ENCODE peak calls at places on chromosome 16, in ten cellular contexts. One of them, this sample, is unnamed.

GRCh38 chr16:65122974-65123845 is 1.3 kb upstream of the CDH11 start:
- DNase-seq in brain microvascular endothelial cell: no peak
- DNase-seq in epithelial cell of esophagus: peak; percentile 44
- DNase-seq in stomach: peak; percentile 26
- DNase-seq in endodermal cell: peak; percentile 76
- DNase-seq in AG04450: no peak
- DNase-seq in osteocyte: peak; percentile 90
- DNase-seq in lower leg skin: peak; percentile 92
- DNase-seq in Panc1: no peak
- DNase-seq in A673: peak; percentile 70
- DNase-seq in this sample: no peak

GRCh38 chr16:65497571-65497970 is 375.7 kb upstream of the CDH11 start:
- DNase-seq in Panc1: no peak
- DNase-seq in epithelial cell of esophagus: no peak
- DNase-seq in A673: no peak
- DNase-seq in endodermal cell: no peak
- DNase-seq in lower leg skin: no peak
- DNase-seq in AG04450: no peak
- DNase-seq in osteocyte: no peak
- DNase-seq in stomach: no peak
- DNase-seq in brain microvascular endothelial cell: peak; percentile 73
- DNase-seq in this sample: no peak

GRCh38 chr16:89658221-89658879 is 714 bp downstream of the SPATA33 start:
- DNase-seq in AG04450: no peak
- DNase-seq in lower leg skin: no peak
- DNase-seq in stomach: peak; percentile 28
- DNase-seq in osteocyte: no peak
- DNase-seq in brain microvascular endothelial cell: no peak
- DNase-seq in A673: no peak
- DNase-seq in epithelial cell of esophagus: no peak
- DNase-seq in Panc1: no peak
- DNase-seq in endodermal cell: peak; percentile 67
- DNase-seq in this sample: no peak

GRCh38 chr16:27676807-27677206 is 126.9 kb downstream of the KATNIP start:
- DNase-seq in endodermal cell: no peak
- DNase-seq in stomach: no peak
- DNase-seq in AG04450: peak; percentile 20
- DNase-seq in Panc1: no peak
- DNase-seq in osteocyte: no peak
- DNase-seq in lower leg skin: no peak
- DNase-seq in brain microvascular endothelial cell: peak; percentile 33
- DNase-seq in A673: no peak
- DNase-seq in epithelial cell of esophagus: no peak
- DNase-seq in this sample: no peak

GRCh38 chr16:70740919-70741778 is 55.3 kb upstream of the MTSS2 start:
- DNase-seq in Panc1: no peak
- DNase-seq in brain microvascular endothelial cell: peak; percentile 39
- DNase-seq in A673: no peak
- DNase-seq in lower leg skin: peak; percentile 86
- DNase-seq in AG04450: no peak
- DNase-seq in epithelial cell of esophagus: no peak
- DNase-seq in endodermal cell: no peak
- DNase-seq in stomach: no peak
- DNase-seq in osteocyte: no peak
- DNase-seq in this sample: no peak

GRCh38 chr16:88314991-88315542 is 67.7 kb upstream of the ZNF469 start:
- DNase-seq in Panc1: no peak
- DNase-seq in AG04450: no peak
- DNase-seq in lower leg skin: no peak
- DNase-seq in stomach: no peak
- DNase-seq in brain microvascular endothelial cell: no peak
- DNase-seq in A673: no peak
- DNase-seq in osteocyte: no peak
- DNase-seq in endodermal cell: no peak
- DNase-seq in epithelial cell of esophagus: no peak
- DNase-seq in this sample: no peak

GRCh38 chr16:81647527-81647926 is 131.6 kb upstream of the PLCG2 start:
- DNase-seq in AG04450: no peak
- DNase-seq in lower leg skin: no peak
- DNase-seq in brain microvascular endothelial cell: peak; percentile 59
- DNase-seq in stomach: no peak
- DNase-seq in osteocyte: no peak
- DNase-seq in epithelial cell of esophagus: peak; percentile 92
- DNase-seq in endodermal cell: peak; percentile 82
- DNase-seq in Panc1: peak; percentile 36
- DNase-seq in A673: no peak
- DNase-seq in this sample: no peak

GRCh38 chr16:66918803-66919568 is at the start of gene CDH16:
- DNase-seq in epithelial cell of esophagus: peak; percentile 33
- DNase-seq in endodermal cell: no peak
- DNase-seq in Panc1: no peak
- DNase-seq in lower leg skin: no peak
- DNase-seq in AG04450: no peak
- DNase-seq in A673: no peak
- DNase-seq in stomach: no peak
- DNase-seq in brain microvascular endothelial cell: no peak
- DNase-seq in osteocyte: no peak
- DNase-seq in this sample: no peak

GRCh38 chr16:4937782-4938682 is 1.1 kb upstream of the PPL start:
- DNase-seq in osteocyte: no peak
- DNase-seq in endodermal cell: peak; percentile 23
- DNase-seq in Panc1: no peak
- DNase-seq in AG04450: no peak
- DNase-seq in A673: no peak
- DNase-seq in brain microvascular endothelial cell: no peak
- DNase-seq in lower leg skin: no peak
- DNase-seq in epithelial cell of esophagus: peak; percentile 57
- DNase-seq in stomach: no peak
- DNase-seq in this sample: no peak

GRCh38 chr16:4935231-4935855 is 1.6 kb downstream of the PPL start:
- DNase-seq in Panc1: no peak
- DNase-seq in stomach: peak; percentile 83
- DNase-seq in endodermal cell: peak; percentile 47
- DNase-seq in osteocyte: no peak
- DNase-seq in lower leg skin: peak; percentile 99
- DNase-seq in epithelial cell of esophagus: peak; percentile 30
- DNase-seq in A673: no peak
- DNase-seq in brain microvascular endothelial cell: no peak
- DNase-seq in AG04450: no peak
- DNase-seq in this sample: no peak

GRCh38 chr16:4934591-4934990 is 2.4 kb downstream of the PPL start:
- DNase-seq in A673: no peak
- DNase-seq in osteocyte: no peak
- DNase-seq in epithelial cell of esophagus: no peak
- DNase-seq in AG04450: no peak
- DNase-seq in Panc1: no peak
- DNase-seq in endodermal cell: peak; percentile 33
- DNase-seq in stomach: no peak
- DNase-seq in lower leg skin: peak; percentile 84
- DNase-seq in brain microvascular endothelial cell: no peak
- DNase-seq in this sample: no peak

GRCh38 chr16:4936991-4937781 is at the start of gene PPL:
- DNase-seq in A673: no peak
- DNase-seq in endodermal cell: peak; percentile 98
- DNase-seq in stomach: peak; percentile 97
- DNase-seq in epithelial cell of esophagus: peak; percentile 73
- DNase-seq in Panc1: no peak
- DNase-seq in lower leg skin: peak; percentile 95
- DNase-seq in AG04450: no peak
- DNase-seq in osteocyte: no peak
- DNase-seq in brain microvascular endothelial cell: no peak
- DNase-seq in this sample: peak; percentile 29

DNA sequence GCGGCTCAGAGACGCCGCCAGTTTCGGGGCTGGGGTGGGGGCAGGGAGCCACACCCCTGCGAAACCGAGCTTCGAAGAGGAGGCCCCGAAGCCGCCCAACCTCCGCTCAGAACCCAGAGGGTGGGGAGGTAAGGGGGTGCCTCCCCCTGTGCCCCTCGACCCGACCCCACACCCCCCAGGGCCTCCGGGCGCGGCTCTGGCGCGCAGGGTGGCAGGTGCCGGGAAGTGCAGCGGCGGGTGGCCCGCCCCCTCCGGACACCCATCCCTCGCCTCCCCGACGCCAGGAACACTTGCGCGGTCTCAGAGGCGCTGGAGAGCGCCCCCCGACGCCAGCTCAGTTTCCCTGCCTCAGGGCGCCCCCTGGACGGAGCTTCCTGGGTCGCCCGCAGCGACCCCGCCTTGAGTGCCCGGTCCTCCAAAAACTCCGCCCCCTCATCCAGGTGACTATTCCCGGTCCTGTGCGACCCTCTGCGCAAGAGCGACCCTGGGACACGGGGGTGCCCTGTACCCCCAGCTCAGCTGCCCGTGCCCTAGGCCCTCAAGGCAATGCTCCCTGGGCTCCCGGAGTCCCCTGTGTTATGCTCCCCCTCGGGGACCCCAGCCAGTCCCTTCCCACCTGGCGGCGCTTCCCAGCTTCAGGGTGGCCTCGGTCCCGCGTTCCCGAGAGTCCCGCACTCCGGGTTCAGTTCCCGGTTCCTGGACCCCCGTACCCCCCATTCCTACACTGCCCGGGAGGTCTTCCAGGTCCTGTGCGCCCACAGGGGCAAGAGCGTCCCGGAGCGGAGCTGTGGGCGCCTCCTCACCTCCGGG is 562 bp downstream of the PPL start:
- DNase-seq in osteocyte: no peak
- DNase-seq in brain microvascular endothelial cell: no peak
- DNase-seq in stomach: peak; percentile 38
- DNase-seq in AG04450: no peak
- DNase-seq in Panc1: no peak
- DNase-seq in lower leg skin: no peak
- DNase-seq in endodermal cell: peak; percentile 85
- DNase-seq in A673: no peak
- DNase-seq in epithelial cell of esophagus: no peak
- DNase-seq in this sample: no peak
- TF ChIP-seq CTCF in osteocyte: no peak
- TF ChIP-seq CTCF in brain microvascular endothelial cell: no peak
- TF ChIP-seq CTCF in stomach: no peak
- TF ChIP-seq CTCF in AG04450: no peak
- TF ChIP-seq CTCF in Panc1: peak; percentile 79
- TF ChIP-seq CTCF in lower leg skin: no peak
- TF ChIP-seq CTCF in endodermal cell: peak; percentile 70
- TF ChIP-seq CTCF in A673: peak; percentile 37
- TF ChIP-seq CTCF in epithelial cell of esophagus: peak; percentile 8
- TF ChIP-seq CTCF in this sample: no peak

GRCh38 chr16:77406680-77407079 is 28.2 kb downstream of the ADAMTS18 start:
- DNase-seq in A673: no peak
- DNase-seq in endodermal cell: no peak
- DNase-seq in osteocyte: no peak
- DNase-seq in stomach: no peak
- DNase-seq in lower leg skin: no peak
- DNase-seq in Panc1: no peak
- DNase-seq in brain microvascular endothelial cell: peak; percentile 11
- DNase-seq in epithelial cell of esophagus: no peak
- DNase-seq in AG04450: no peak
- DNase-seq in this sample: no peak
- TF ChIP-seq CTCF in A673: peak; percentile 42
- TF ChIP-seq CTCF in endodermal cell: peak; percentile 67
- TF ChIP-seq CTCF in osteocyte: no peak
- TF ChIP-seq CTCF in stomach: no peak
- TF ChIP-seq CTCF in lower leg skin: no peak
- TF ChIP-seq CTCF in Panc1: no peak
- TF ChIP-seq CTCF in brain microvascular endothelial cell: peak; percentile 23
- TF ChIP-seq CTCF in epithelial cell of esophagus: peak; percentile 20
- TF ChIP-seq CTCF in AG04450: peak; percentile 48
- TF ChIP-seq CTCF in this sample: no peak

DNA sequence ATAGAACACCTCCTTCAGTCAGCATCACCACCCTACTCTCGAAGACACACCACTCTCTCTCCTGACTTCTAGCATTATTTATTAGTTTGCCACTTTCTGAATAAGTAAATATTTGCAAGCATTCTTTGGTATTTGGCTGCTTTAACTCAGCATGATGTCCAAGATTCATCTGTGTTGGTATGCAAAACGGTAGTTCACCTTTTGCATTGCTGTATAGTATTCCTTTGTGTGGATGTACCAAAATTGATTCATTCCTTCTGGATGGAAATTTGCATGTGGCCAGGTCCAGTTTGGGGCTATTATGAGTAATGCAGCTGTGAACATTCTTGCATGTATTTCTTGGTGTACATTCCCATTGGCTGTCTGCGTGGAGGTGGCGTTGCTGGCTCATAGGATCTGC is 32.9 kb downstream of the KNOP1 start:
- DNase-seq in Panc1: no peak
- DNase-seq in lower leg skin: no peak
- DNase-seq in AG04450: no peak
- DNase-seq in brain microvascular endothelial cell: no peak
- DNase-seq in epithelial cell of esophagus: no peak
- DNase-seq in A673: no peak
- DNase-seq in stomach: no peak
- DNase-seq in osteocyte: no peak
- DNase-seq in endodermal cell: no peak
- DNase-seq in this sample: no peak
- TF ChIP-seq CTCF in Panc1: no peak
- TF ChIP-seq CTCF in lower leg skin: no peak
- TF ChIP-seq CTCF in AG04450: no peak
- TF ChIP-seq CTCF in brain microvascular endothelial cell: no peak
- TF ChIP-seq CTCF in epithelial cell of esophagus: no peak
- TF ChIP-seq CTCF in A673: no peak
- TF ChIP-seq CTCF in stomach: no peak
- TF ChIP-seq CTCF in osteocyte: no peak
- TF ChIP-seq CTCF in endodermal cell: no peak
- TF ChIP-seq CTCF in this sample: no peak

GRCh38 chr16:48537909-48538745 is 71.9 kb downstream of the N4BP1 start:
- DNase-seq in brain microvascular endothelial cell: no peak
- DNase-seq in stomach: no peak
- DNase-seq in Panc1: no peak
- DNase-seq in AG04450: no peak
- DNase-seq in lower leg skin: no peak
- DNase-seq in A673: no peak
- DNase-seq in epithelial cell of esophagus: peak; percentile 63
- DNase-seq in osteocyte: peak; percentile 66
- DNase-seq in endodermal cell: no peak
- DNase-seq in this sample: no peak

GRCh38 chr16:48540222-48540900 is 69.6 kb downstream of the N4BP1 start:
- DNase-seq in epithelial cell of esophagus: no peak
- DNase-seq in AG04450: no peak
- DNase-seq in endodermal cell: no peak
- DNase-seq in osteocyte: peak; percentile 77
- DNase-seq in lower leg skin: no peak
- DNase-seq in A673: no peak
- DNase-seq in stomach: no peak
- DNase-seq in Panc1: no peak
- DNase-seq in brain microvascular endothelial cell: no peak
- DNase-seq in this sample: no peak

GRCh38 chr16:48537275-48537674 is 72.7 kb downstream of the N4BP1 start:
- DNase-seq in brain microvascular endothelial cell: no peak
- DNase-seq in AG04450: no peak
- DNase-seq in Panc1: no peak
- DNase-seq in osteocyte: peak; percentile 57
- DNase-seq in lower leg skin: no peak
- DNase-seq in epithelial cell of esophagus: peak; percentile 29
- DNase-seq in stomach: no peak
- DNase-seq in A673: no peak
- DNase-seq in endodermal cell: no peak
- DNase-seq in this sample: no peak

GRCh38 chr16:48539485-48540221 is 70.3 kb downstream of the N4BP1 start:
- DNase-seq in osteocyte: peak; percentile 79
- DNase-seq in lower leg skin: no peak
- DNase-seq in endodermal cell: no peak
- DNase-seq in stomach: no peak
- DNase-seq in AG04450: no peak
- DNase-seq in epithelial cell of esophagus: no peak
- DNase-seq in brain microvascular endothelial cell: no peak
- DNase-seq in A673: no peak
- DNase-seq in Panc1: no peak
- DNase-seq in this sample: no peak

DNA sequence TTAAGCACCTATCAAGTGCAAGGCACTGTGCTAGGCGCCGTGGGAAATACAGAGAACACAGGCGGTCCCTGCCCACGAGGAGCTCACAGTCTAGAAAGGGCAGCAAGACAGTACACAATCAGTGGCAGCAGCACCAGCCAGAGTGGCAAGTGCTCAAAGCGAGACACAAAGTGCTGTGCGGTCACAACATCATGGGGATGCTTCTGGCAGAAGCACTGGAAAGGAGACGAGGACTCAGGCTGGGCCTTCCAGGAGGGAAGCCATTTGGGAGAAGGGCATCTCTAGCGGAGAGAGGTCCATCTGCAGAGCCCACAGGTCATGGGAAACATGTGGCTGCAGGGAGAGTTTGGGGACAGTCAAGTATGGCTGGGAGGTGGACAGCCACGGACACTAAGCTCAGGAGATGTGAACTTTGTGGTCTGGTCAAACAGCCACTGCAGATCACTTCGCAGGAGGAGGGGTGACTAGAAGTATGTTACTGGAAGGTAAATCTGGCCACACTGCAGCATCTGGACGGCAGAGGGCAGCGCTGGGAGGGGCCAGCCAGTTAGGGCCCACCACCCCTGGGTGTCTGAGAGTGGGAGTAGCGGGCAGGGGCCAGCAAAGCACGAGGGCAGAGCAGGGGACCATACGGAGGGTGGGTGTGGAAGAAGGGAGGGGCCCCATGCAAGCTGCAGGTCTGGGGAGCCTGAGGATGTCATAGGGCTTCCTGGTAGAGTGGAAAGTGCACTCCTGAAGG is 71.1 kb downstream of the N4BP1 start:
- DNase-seq in A673: no peak
- DNase-seq in brain microvascular endothelial cell: no peak
- DNase-seq in osteocyte: peak; percentile 56
- DNase-seq in epithelial cell of esophagus: no peak
- DNase-seq in stomach: no peak
- DNase-seq in lower leg skin: no peak
- DNase-seq in Panc1: no peak
- DNase-seq in endodermal cell: peak; percentile 74
- DNase-seq in AG04450: no peak
- DNase-seq in this sample: no peak
- TF ChIP-seq CTCF in A673: peak; percentile 44
- TF ChIP-seq CTCF in brain microvascular endothelial cell: peak; percentile 73
- TF ChIP-seq CTCF in osteocyte: peak; percentile 39
- TF ChIP-seq CTCF in epithelial cell of esophagus: peak; percentile 47
- TF ChIP-seq CTCF in stomach: no peak
- TF ChIP-seq CTCF in lower leg skin: no peak
- TF ChIP-seq CTCF in Panc1: no peak
- TF ChIP-seq CTCF in endodermal cell: peak; percentile 74
- TF ChIP-seq CTCF in AG04450: peak; percentile 46
- TF ChIP-seq CTCF in this sample: no peak